ENCODE peak calls at places on chromosomes 2 and 18, in six cellular contexts. S is endothelial cell; D is fibroblast of villous mesenchyme; G is HCT116; E is bronchial epithelial cell; V is CD8-positive, alpha-beta T cell. C is an unnamed sample.

GRCh38 chr2:85239102-85239501 is 88.7 kb downstream of the TGOLN2 start:
- DNase-seq in S (no peak), D (no peak), G (no peak), E (no peak), V (no peak), C (no peak)

GRCh38 chr2:10647451-10647850 is 42.3 kb downstream of the NOL10 start:
- DNase-seq in S (no peak), D (no peak), G (no peak), E (no peak), V (no peak), C (no peak)

GRCh38 chr2:88545118-88545517 is 82.1 kb downstream of the EIF2AK3 start:
- DNase-seq in S (no peak), D (peak), G (peak), E (peak), V (no peak), C (no peak)

GRCh38 chr2:1884933-1885580 is 140.7 kb upstream of the PXDN start:
- DNase-seq in S (no peak), D (peak), G (no peak), E (peak), V (no peak), C (no peak)

GRCh38 chr2:224222320-224222719 is 179.6 kb downstream of the FAM124B start:
- DNase-seq in S (no peak), D (peak), G (no peak), E (peak), V (no peak), C (no peak)

GRCh38 chr2:75833386-75833785 is 122.7 kb upstream of the GCFC2 start:
- DNase-seq in S (no peak), D (no peak), G (no peak), E (peak), V (no peak), C (no peak)

GRCh38 chr18:65287642-65288041 is 463.2 kb upstream of the CDH7 start:
- DNase-seq in S (no peak), D (no peak), G (no peak), E (no peak), V (no peak), C (no peak)

GRCh38 chr2:215870088-215870490 is 143.3 kb downstream of the MREG start:
- DNase-seq in S (no peak), D (peak), G (peak), E (peak), V (no peak), C (peak)

GRCh38 chr2:46849741-46850474 is 65.7 kb downstream of the MCFD2 start:
- DNase-seq in S (no peak), D (peak), G (no peak), E (peak), V (no peak), C (peak)

GRCh38 chr2:218074031-218074430 is 5.0 kb downstream of the RUFY4 start:
- DNase-seq in S (peak), D (no peak), G (peak), E (peak), V (no peak), C (peak)

GRCh38 chr2:172999641-173000387 is 75.8 kb upstream of the MAP3K20 start:
- DNase-seq in S (no peak), D (no peak), G (no peak), E (peak), V (no peak), C (no peak)

GRCh38 chr2:9668686-9669338 is 38.0 kb upstream of the YWHAQ start:
- DNase-seq in S (no peak), D (no peak), G (no peak), E (no peak), V (no peak), C (no peak)

GRCh38 chr18:48921305-48922202 is 29.2 kb downstream of the SMAD7 start:
- DNase-seq in S (no peak), D (no peak), G (no peak), E (no peak), V (no peak), C (no peak)

DNA sequence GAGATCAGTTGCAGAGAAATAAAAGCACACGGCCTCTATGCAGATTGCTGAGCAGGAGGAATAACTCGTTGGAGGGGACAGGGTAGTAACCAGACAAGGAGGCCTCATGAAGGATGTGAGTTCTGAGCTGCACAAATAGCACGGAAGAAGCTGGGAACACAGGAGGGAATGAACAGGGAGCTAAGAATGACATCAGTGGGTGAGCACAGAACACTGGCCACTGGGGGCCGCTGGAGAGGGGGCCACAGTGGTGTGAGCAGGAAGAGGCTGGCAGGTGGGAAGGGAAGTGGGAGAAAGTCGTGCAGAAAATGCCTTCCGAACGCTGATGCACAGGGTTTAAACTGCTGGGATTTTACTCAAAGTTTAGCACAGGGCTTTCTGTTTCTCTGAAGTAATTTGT is 61.0 kb downstream of the ZAP70 start:
- DNase-seq in S (peak), D (no peak), G (no peak), E (no peak), V (no peak), C (no peak)
- TF ChIP-seq CTCF in S (peak), D (no peak), G (peak), E (peak), V (no peak), C (peak)

DNA sequence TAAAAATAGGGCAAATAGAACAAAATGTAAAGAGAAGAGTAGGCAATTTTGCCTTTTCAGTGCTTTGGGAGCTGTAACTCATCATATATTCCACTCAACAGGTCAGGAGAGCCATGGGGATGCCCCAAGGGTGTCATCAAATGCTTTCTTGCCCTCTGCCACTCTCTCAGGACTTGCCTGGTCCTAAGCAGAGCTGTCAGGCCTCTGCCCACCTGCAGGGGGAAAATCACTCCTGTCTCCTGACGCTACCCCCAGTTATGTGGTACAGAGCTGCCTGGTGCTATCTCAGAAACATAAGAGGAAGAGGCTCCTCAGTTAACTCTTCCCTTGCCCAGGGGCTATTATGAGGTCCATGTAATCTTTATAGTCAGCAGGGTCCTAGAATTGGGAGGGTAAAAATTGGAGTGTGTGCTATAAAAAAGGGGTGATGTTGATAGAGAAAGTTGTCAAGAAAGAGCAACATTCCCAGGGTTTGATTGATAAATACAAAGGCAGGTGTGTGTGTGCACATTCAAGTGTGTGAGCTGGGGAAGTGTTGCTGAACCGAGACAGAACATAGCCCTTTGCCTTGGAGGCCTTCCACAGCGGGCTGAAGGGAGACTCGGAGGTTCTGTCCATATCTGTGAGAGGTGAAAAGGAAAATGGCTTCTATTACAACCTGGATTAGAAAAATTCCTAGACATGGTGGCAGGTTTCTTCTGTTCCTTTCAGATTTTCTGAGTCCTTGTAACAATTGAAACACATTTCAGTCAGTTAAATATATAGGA is 25.4 kb downstream of the PTPRM start:
- DNase-seq in S (peak), D (no peak), G (no peak), E (no peak), V (no peak), C (no peak)
- TF ChIP-seq CTCF in S (peak), D (no peak), G (peak), E (no peak), V (no peak), C (no peak)

GRCh38 chr2:99066602-99067001 is 74.9 kb upstream of the C2orf15 start:
- DNase-seq in S (peak), D (peak), G (peak), E (peak), V (no peak), C (peak)
- TF ChIP-seq CTCF in S (no peak), D (peak), G (peak), E (peak), V (no peak), C (peak)

DNA sequence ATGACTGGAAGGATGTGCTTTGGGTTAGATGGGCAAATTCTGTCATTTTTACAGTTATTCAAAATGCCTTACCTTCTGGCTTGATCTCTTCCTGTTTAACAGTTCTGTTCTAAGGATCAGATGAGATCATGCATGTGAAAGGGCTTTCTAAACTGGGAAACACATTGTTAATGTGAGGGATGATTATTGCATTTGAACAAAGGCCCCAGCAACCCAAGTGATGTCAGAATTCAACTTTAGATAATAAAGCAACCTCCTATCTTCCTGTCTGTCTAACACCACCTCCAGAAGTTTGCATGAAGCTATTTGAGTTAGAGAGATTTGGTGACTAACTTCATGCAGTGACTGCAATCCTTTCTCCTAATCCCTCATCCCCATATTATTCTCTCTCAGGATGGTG is 77.8 kb upstream of the B3GNT2 start:
- DNase-seq in S (no peak), D (no peak), G (no peak), E (no peak), V (no peak), C (no peak)
- TF ChIP-seq CTCF in S (no peak), D (no peak), G (no peak), E (no peak), V (no peak), C (no peak)

GRCh38 chr2:171225302-171225980 is 64.7 kb upstream of the TLK1 start:
- DNase-seq in S (no peak), D (peak), G (peak), E (peak), V (no peak), C (peak)
- TF ChIP-seq CTCF in S (no peak), D (peak), G (peak), E (peak), V (no peak), C (peak)

C was measured in PC-9.